ENCODE peak calls at places on chromosomes 2 and 18, in five cellular contexts. W is psoas muscle; S is CD8-positive, alpha-beta T cell; D is trophoblast cell; C is naive thymus-derived CD4-positive, alpha-beta T cell. K is an unnamed sample. For H3K4me1 and H3K36me3, the result is how much of the 10 kb centered on the place peaks cover.

GRCh38 chr2:118845005-118845842 is 2.2 kb downstream of the EN1 start:
- DNase-seq in D (no peak), S (no peak), W (no peak), C (no peak), K (no peak)

GRCh38 chr2:168708099-168708498 is 94.3 kb upstream of the NOSTRIN start:
- DNase-seq in D (no peak), W (no peak), S (no peak), C (no peak), K (no peak)

GRCh38 chr18:21456428-21457178 is 143.9 kb downstream of the ESCO1 start:
- DNase-seq in S (no peak), C (no peak), D (no peak), W (no peak), K (no peak)

GRCh38 chr2:217475791-217476190 is 527.0 kb downstream of the TNS1 start:
- DNase-seq in D (no peak), W (no peak), S (no peak), C (no peak), K (no peak)

GRCh38 chr2:208072250-208072892 is 47.0 kb upstream of the PLEKHM3 start:
- DNase-seq in C (peak), W (peak), D (peak), S (peak), K (peak)

GRCh38 chr2:74206180-74206688 is 7.8 kb downstream of the MTHFD2 start:
- DNase-seq in W (no peak), D (no peak), C (no peak), S (no peak), K (no peak)

GRCh38 chr2:101464841-101465240 is 10.1 kb downstream of the RFX8 start:
- DNase-seq in W (no peak), S (no peak), D (no peak), C (no peak), K (no peak)

GRCh38 chr2:9099341-9099751 is 95.9 kb upstream of the MBOAT2 start:
- DNase-seq in C (no peak), S (no peak), D (no peak), W (no peak), K (no peak)

GRCh38 chr2:157940024-157940423 is 63.9 kb upstream of the ACVR1 start:
- DNase-seq in D (no peak), C (no peak), W (no peak), S (no peak), K (no peak)

GRCh38 chr2:20165677-20166509 is 59.0 kb downstream of the SDC1 start:
- DNase-seq in D (no peak), S (no peak), W (no peak), C (no peak), K (no peak)

GRCh38 chr2:55090702-55091101 is 40.5 kb upstream of the RTN4 start:
- DNase-seq in C (no peak), D (no peak), S (no peak), W (no peak), K (no peak)

GRCh38 chr2:190528521-190529001 is 6.0 kb downstream of the NEMP2 start:
- DNase-seq in C (no peak), S (no peak), D (no peak), W (no peak), K (no peak)

GRCh38 chr2:10283106-10284062 is 19.3 kb upstream of the HPCAL1 start:
- DNase-seq in D (peak), C (no peak), W (peak), S (no peak), K (no peak)

GRCh38 chr2:233700028-233700635 is 7.4 kb downstream of the UGT1A6 start:
- DNase-seq in C (no peak), W (no peak), S (no peak), D (peak), K (no peak)

GRCh38 chr2:31243053-31243452 is 9.1 kb downstream of the EHD3 start:
- DNase-seq in W (no peak), C (no peak), D (no peak), S (no peak), K (no peak)

GRCh38 chr2:60641866-60642788 is 88.7 kb upstream of the BCL11A start:
- DNase-seq in W (no peak), S (no peak), C (no peak), D (no peak), K (no peak)

GRCh38 chr2:74249406-74250122 is 51.1 kb downstream of the MTHFD2 start:
- DNase-seq in S (no peak), W (no peak), C (no peak), D (no peak), K (no peak)

GRCh38 chr2:215784371-215784783 is 229.0 kb downstream of the MREG start:
- DNase-seq in C (no peak), D (no peak), S (no peak), W (no peak), K (no peak)

GRCh38 chr2:129408570-129408969 is 570.9 kb upstream of the RAB6C start:
- DNase-seq in C (no peak), D (no peak), W (no peak), S (no peak), K (no peak)

GRCh38 chr2:203280428-203281064 is 41.7 kb downstream of the CYP20A1 start:
- DNase-seq in D (no peak), S (no peak), C (no peak), W (no peak), K (no peak)

GRCh38 chr2:176432439-176432838 is 163.2 kb downstream of the MTX2 start:
- DNase-seq in C (no peak), W (no peak), S (no peak), D (no peak), K (no peak)

GRCh38 chr18:65227970-65228369 is 522.8 kb upstream of the CDH7 start:
- DNase-seq in D (no peak), S (no peak), W (no peak), C (no peak), K (no peak)

GRCh38 chr2:237310515-237311114 is 103.3 kb downstream of the COL6A3 start:
- DNase-seq in C (no peak), D (peak), S (no peak), W (no peak), K (no peak)

GRCh38 chr2:199602271-199602895 is 144.6 kb upstream of the SATB2 start:
- DNase-seq in W (no peak), S (no peak), D (no peak), C (no peak), K (no peak)

GRCh38 chr2:106108351-106108750 is 85.8 kb downstream of the UXS1 start:
- DNase-seq in S (no peak), W (no peak), C (no peak), D (no peak), K (no peak)

GRCh38 chr2:177767768-177768167 is 304.8 kb downstream of the PDE11A start:
- DNase-seq in D (no peak), W (no peak), S (no peak), C (no peak), K (no peak)

DNA sequence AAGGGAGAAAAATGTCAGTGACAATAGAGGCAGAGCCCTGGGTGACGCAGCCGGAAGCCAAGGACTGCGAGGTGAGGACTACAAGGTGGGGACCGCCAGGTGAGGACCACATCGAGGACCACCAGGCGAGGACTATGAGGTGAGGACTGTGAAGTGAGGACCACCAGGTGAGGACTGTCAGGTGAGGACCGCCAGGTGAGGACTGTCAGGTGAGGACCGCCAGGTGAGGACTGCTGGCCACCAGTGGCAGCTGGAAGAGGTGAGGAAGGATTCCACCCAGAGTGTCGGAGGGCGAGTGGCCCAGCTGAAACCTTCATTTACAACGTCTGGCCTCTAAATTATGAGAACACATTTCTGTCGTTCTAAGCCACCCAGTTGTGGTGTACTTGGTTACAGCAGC is 41.6 kb downstream of the CYB5A start:
- DNase-seq in S (no peak), W (no peak), C (no peak), D (no peak), K (no peak)
- H3K27ac ChIP-seq in S (no peak), W (no peak), C (no peak), D (no peak), K (no peak)

GRCh38 chr18:13223341-13224148 is 5.0 kb downstream of the LDLRAD4 start:
- DNase-seq in S (no peak), W (no peak), C (no peak), D (peak), K (no peak)
- H3K4me1 ChIP-seq in S (under half), W (half or more), C (under half), D (under half), K (under half)

GRCh38 chr2:65103013-65103720 is 26.7 kb downstream of the RAB1A start:
- DNase-seq in C (no peak), D (no peak), W (no peak), S (no peak), K (no peak)

GRCh38 chr2:65098741-65099140 is 31.2 kb downstream of the RAB1A start:
- DNase-seq in C (no peak), W (no peak), S (no peak), D (no peak), K (no peak)

GRCh38 chr2:65096948-65097347 is 33.0 kb downstream of the RAB1A start:
- DNase-seq in C (no peak), S (no peak), W (no peak), D (no peak), K (no peak)

GRCh38 chr2:65097844-65098243 is 32.1 kb downstream of the RAB1A start:
- DNase-seq in W (no peak), S (no peak), C (no peak), D (no peak), K (no peak)

GRCh38 chr2:65101071-65101470 is 28.8 kb downstream of the RAB1A start:
- DNase-seq in D (peak), W (no peak), C (no peak), S (no peak), K (no peak)
- H3K36me3 ChIP-seq in D (under half), W (half or more), C (under half), S (under half), K (under half)

DNA sequence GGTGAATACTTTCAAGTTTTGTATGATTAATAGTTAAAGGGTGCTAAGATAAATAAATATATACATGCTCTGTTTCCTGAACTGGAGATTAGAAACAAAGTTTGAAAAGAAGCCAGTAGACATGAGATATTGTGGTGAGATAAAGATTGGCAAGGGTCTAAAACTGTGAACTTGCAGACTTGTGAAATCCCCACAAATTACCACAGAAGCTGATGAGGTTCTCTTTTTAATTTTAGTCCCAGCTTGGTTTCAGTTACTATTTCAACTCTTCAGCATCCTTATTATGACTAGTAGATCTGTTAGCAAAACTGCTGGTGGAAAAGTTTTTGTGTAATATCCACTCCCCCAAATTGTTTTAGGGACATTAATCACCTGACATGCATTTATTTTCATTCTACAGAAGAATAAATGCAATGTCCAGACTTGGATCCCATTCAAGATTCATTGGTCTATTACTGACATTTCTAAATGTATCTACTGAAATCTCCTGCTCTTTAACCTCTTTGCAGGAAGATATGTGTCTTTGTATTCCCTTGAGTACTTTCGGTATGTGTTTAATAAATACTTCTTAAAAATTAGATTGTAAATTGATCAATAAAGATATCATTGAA is 20.8 kb downstream of the RASGRP3 start:
- DNase-seq in W (no peak), C (no peak), D (no peak), S (no peak), K (no peak)
- H3K27ac ChIP-seq in W (no peak), C (no peak), D (no peak), S (no peak), K (no peak)

DNA sequence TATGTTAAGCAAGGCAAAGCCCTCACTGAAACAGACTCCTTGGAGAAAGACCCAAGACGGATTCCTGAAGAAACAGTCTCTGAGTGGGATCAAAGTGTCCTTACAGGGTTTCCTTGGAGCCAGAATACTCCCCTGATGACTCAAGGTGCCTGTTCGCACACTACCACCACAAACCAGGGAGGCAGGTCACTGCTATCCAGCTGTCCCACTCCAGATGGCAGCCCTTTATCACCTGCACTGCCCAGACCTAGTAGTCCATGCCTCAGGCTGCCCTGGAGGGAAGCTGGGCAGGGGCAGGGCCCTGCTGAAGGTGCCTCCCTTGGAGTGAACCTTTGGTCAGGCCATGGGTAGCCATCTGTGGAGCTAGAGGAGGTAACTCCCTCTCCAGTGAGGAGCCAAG is 34.2 kb downstream of the TRABD2A start:
- DNase-seq in S (no peak), C (no peak), W (no peak), D (peak), K (no peak)
- H3K4me1 ChIP-seq in S (half or more), C (half or more), W (under half), D (under half), K (half or more)

DNA sequence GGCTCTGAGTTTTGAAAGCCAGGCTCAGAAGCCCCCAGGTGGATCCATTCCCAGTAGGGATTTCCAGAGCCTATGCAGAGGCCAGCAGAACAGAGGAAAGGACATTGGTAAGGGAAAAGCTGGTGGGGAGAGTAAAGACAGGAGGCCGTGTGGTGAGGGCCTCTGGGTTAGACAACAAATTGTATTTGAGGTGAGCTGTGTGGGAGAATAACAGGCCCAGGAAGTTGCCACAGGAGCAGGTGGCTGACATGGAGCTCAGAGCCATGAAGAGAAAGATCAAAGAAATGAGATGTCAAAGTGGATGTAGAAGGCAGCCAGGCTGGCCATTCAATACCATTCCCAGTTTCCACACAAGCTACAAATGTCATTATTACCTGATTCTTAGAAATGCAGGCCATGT is 8.8 kb downstream of the BUB1 start:
- DNase-seq in C (no peak), W (no peak), S (no peak), D (no peak), K (no peak)
- H3K36me3 ChIP-seq in C (under half), W (under half), S (under half), D (under half), K (under half)

DNA sequence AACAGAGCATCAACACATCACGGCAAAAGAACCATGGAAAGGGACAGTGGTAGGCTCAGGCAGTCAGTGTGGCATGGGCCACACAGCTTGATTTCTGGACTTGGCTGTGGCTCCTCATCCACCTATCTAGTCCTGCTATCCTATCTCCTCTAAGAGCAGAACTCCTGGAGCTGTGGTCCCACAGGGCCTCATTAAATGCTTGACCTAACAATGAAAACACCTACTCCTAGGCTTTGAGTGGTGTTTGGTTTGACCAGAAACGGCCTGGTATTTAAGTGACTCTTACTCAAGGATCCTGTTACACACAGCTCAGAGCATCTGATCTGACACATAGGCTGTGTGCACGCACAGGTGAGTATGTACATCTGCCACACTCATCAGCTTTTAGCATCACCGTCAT is 33.6 kb upstream of the SMAD2 start:
- DNase-seq in D (no peak), S (no peak), C (no peak), W (no peak), K (no peak)
- H3K27ac ChIP-seq in D (no peak), S (no peak), C (no peak), W (no peak), K (no peak)

DNA sequence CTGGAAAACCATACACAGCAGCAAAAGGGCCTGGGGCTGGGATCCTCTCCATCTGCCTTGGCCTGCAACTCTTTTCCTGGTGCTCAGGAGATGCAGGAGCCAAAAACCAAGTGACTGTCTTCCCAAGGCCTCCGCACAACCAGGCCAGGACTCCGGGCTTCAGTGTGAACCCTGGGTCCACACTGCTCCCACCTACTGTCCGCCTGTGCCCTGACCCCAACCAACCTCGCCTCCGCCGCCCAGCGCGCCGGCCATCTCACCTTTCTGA is 1.1 kb downstream of the FEV start:
- DNase-seq in S (no peak), D (no peak), C (no peak), W (no peak), K (no peak)
- H3K4me1 ChIP-seq in S (under half), D (under half), C (under half), W (under half), K (under half)

DNA sequence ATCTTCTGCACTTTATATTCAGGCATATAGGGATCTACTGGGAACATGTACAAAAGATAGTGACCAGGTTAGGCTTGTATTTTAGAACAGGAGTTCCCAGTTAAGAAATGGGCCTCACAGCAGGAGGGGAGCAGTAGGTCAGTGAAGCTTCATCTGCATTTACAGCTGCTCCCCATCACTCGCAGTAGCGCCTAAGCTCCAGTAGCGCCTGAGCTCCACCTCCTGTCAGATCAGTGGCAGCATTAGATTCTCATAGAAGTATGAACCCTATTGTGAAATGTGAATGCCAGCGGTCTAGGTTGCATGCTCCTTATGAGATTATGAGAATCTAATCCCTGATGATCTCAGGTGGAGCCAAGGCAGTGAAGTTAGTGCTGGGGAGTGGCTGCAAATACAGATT is 224.4 kb upstream of the CYRIA start:
- DNase-seq in W (no peak), S (no peak), D (peak), C (no peak), K (no peak)
- H3K36me3 ChIP-seq in W (under half), S (under half), D (under half), C (under half), K (under half)

K was measured in CD8-positive, alpha-beta memory T cell.